ENCODE peak calls at places on chromosomes 1 and 21, in four cellular contexts. R, J, C and X are unnamed samples.

GRCh38 chr1:905071-905749 is 18.5 kb upstream of the SAMD11 start:
- DNase-seq in R (no peak), J (peak; percentile 86), C (no peak), X (peak; percentile 70)

GRCh38 chr1:61334718-61335589 is 252.6 kb downstream of the NFIA start:
- DNase-seq in R (no peak), J (no peak), C (no peak), X (no peak)

GRCh38 chr1:35476099-35476674 is 81.0 kb downstream of the KIAA0319L start:
- DNase-seq in R (no peak), J (no peak), C (no peak), X (no peak)

GRCh38 chr1:37556712-37557196 is at the start of gene DNALI1:
- DNase-seq in R (peak; percentile 36), J (peak; percentile 89), C (no peak), X (peak; percentile 71)

GRCh38 chr21:19607983-19608668 is 1204.5 kb upstream of the TMPRSS15 start:
- DNase-seq in R (no peak), J (no peak), C (no peak), X (peak; percentile 39)

GRCh38 chr1:67041836-67042503 is 12.0 kb downstream of the SLC35D1 start:
- DNase-seq in R (no peak), J (no peak), C (no peak), X (no peak)

GRCh38 chr21:42678118-42678430 is 24.7 kb downstream of the PDE9A start:
- DNase-seq in R (no peak), J (peak; percentile 49), C (no peak), X (no peak)

GRCh38 chr1:221097479-221098281 is 218.4 kb downstream of the HLX start:
- DNase-seq in R (no peak), J (no peak), C (no peak), X (no peak)

GRCh38 chr1:15249032-15249601 is 2.1 kb downstream of the FHAD1 start:
- DNase-seq in R (no peak), J (no peak), C (no peak), X (no peak)

GRCh38 chr1:110005971-110006370 is 21.4 kb downstream of the AHCYL1 start:
- DNase-seq in R (no peak), J (no peak), C (no peak), X (no peak)

GRCh38 chr1:84159533-84160240 is 15.6 kb downstream of the PRKACB start:
- DNase-seq in R (no peak), J (no peak), C (no peak), X (no peak)

GRCh38 chr1:90919900-90920299 is 101.9 kb downstream of the ZNF644 start:
- DNase-seq in R (no peak), J (no peak), C (no peak), X (no peak)

GRCh38 chr1:33142483-33143065 is 39.3 kb downstream of the TRIM62 start:
- DNase-seq in R (no peak), J (no peak), C (no peak), X (no peak)

GRCh38 chr1:33141781-33142180 is 40.1 kb downstream of the TRIM62 start:
- DNase-seq in R (no peak), J (no peak), C (no peak), X (no peak)

GRCh38 chr1:33137800-33138199 is 44.0 kb downstream of the TRIM62 start:
- DNase-seq in R (no peak), J (no peak), C (no peak), X (peak; percentile 15)

GRCh38 chr1:33141216-33141615 is 40.6 kb downstream of the TRIM62 start:
- DNase-seq in R (no peak), J (no peak), C (no peak), X (no peak)

GRCh38 chr1:33140153-33141149 is 41.4 kb downstream of the TRIM62 start:
- DNase-seq in R (no peak), J (no peak), C (no peak), X (no peak)
- H3K4me3 ChIP-seq in R (no peak overlapping the region), J (no peak overlapping the region), C (no peak overlapping the region), X (no peak overlapping the region)

DNA sequence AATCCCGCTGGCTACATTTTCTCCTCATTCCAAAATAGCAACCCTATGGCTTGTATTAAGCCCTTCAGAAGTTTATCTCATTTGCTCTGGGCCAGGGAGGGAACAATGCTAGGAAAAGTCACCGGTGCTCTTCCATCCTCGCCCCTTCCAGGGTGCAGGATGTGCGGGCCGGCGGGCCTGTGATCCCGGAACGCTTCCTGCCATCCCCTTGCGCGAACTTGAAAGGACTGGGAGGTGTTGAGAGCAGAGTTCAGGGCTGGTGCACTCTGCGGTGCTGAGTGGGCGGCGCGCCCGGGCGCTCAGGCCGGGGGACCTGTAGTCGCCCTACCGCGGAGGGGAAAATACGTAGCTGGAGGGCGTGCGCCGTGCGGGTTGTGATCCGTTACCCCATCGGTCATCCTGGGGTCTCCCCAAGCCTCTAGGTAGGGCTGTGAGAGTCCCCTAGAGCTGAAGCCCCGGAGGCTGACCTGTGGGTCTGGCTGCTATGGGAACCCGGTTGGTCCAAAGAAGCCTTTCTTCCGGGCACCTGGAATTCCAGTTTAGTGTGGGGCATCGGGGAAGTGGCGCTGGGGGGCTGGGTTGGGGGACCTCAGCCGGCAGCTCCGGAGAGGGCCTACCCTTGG is 13.1 kb downstream of the NR5A2 start:
- DNase-seq in R (no peak), J (no peak), C (no peak), X (peak; percentile 58)
- H3K27me3 ChIP-seq in R (no peaks in the 10 kb centered on the region), J (peaks cover 100% of the 10 kb centered on the region), C (no peaks in the 10 kb centered on the region), X (no peaks in the 10 kb centered on the region)

GRCh38 chr1:13892671-13893325 is 192.8 kb downstream of the PRDM2 start:
- DNase-seq in R (no peak), J (peak; percentile 61), C (no peak), X (no peak)
- H3K4me3 ChIP-seq in R (no peak overlapping the region), J (peak overlapping the region; percentile 41), C (no peak overlapping the region), X (no peak overlapping the region)

GRCh38 chr1:47921935-47922415 is 75.2 kb downstream of the TRABD2B start:
- DNase-seq in R (no peak), J (no peak), C (no peak), X (no peak)
- H3K27me3 ChIP-seq in R (no peaks in the 10 kb centered on the region), J (no peaks in the 10 kb centered on the region), C (peaks cover 23% of the 10 kb centered on the region), X (no peaks in the 10 kb centered on the region)

GRCh38 chr1:217088521-217089221 is 365.4 kb upstream of the ESRRG start:
- DNase-seq in R (no peak), J (no peak), C (no peak), X (no peak)

GRCh38 chr1:217087981-217088380 is 364.8 kb upstream of the ESRRG start:
- DNase-seq in R (no peak), J (no peak), C (no peak), X (no peak)

GRCh38 chr1:217089239-217090014 is 366.2 kb upstream of the ESRRG start:
- DNase-seq in R (no peak), J (peak; percentile 55), C (no peak), X (no peak)

GRCh38 chr1:217091601-217092000 is 368.4 kb upstream of the ESRRG start:
- DNase-seq in R (no peak), J (no peak), C (no peak), X (no peak)

GRCh38 chr1:217090073-217090911 is 367.1 kb upstream of the ESRRG start:
- DNase-seq in R (no peak), J (no peak), C (no peak), X (no peak)
- H3K4me3 ChIP-seq in R (no peak overlapping the region), J (peak overlapping the region; percentile 52), C (no peak overlapping the region), X (peak overlapping the region; percentile 12)

DNA sequence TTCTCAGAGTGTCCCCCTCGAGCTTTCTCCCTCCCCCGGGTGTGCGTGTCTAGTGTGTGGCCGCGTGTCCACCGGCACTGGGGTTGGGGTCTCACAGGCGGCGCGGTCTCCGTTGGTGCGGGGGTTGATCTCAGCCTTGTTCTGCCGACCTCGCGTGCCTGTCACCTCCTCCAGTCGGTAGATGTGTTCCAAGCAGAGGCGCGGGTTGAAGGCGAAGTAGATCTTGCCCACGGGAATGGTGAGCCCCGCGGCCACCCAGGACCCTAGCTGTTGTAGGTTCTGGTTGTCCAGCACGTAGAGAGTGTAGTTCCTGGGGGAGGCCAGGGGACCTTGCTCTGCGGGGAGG is 9.8 kb downstream of the INSRR start:
- DNase-seq in R (no peak), J (no peak), C (no peak), X (no peak)
- H3K27me3 ChIP-seq in R (peaks cover 17% of the 10 kb centered on the region), J (peaks cover 49% of the 10 kb centered on the region), C (no peaks in the 10 kb centered on the region), X (peaks cover 10% of the 10 kb centered on the region)

GRCh38 chr1:99731384-99731783 is 35.1 kb downstream of the FRRS1 start:
- DNase-seq in R (no peak), J (no peak), C (no peak), X (no peak)
- H3K4me3 ChIP-seq in R (no peak overlapping the region), J (no peak overlapping the region), C (no peak overlapping the region), X (no peak overlapping the region)

GRCh38 chr1:3146458-3146857 is 77.5 kb downstream of the PRDM16 start:
- DNase-seq in R (no peak), J (no peak), C (no peak), X (no peak)

GRCh38 chr1:3148171-3148570 is 79.2 kb downstream of the PRDM16 start:
- DNase-seq in R (no peak), J (no peak), C (no peak), X (no peak)

GRCh38 chr1:3146907-3147306 is 77.9 kb downstream of the PRDM16 start:
- DNase-seq in R (no peak), J (no peak), C (no peak), X (no peak)

GRCh38 chr1:3151456-3151855 is 82.5 kb downstream of the PRDM16 start:
- DNase-seq in R (no peak), J (no peak), C (no peak), X (no peak)

GRCh38 chr1:3149277-3149676 is 80.3 kb downstream of the PRDM16 start:
- DNase-seq in R (no peak), J (no peak), C (no peak), X (no peak)
- H3K27me3 ChIP-seq in R (peaks cover 92% of the 10 kb centered on the region), J (no peaks in the 10 kb centered on the region), C (no peaks in the 10 kb centered on the region), X (no peaks in the 10 kb centered on the region)

DNA sequence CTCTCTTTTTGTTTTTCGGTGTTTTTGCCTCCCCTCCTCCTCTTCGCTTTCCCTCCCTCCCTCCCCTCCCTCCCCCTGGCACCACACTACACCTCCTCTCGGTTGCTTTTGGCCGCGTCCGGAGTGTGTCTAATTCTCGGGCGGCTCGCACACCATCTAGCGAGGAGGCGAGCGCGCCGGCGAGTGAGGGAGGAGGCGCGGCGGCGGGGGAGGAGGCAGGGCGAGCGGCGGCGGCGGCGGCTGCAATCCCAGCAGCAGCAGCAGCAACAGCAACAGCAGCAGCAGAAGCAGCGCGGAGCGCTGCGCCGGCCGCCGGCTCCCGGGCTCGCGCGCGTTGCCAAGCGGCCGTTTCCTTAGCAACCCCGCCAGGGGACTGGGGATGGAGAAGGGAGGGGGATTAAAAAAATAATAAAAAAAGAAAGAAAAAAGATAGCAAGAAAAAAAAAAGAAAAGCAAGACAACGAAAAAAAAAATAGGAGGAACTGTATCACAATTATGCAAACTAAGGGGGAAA is 408 bp upstream of the NEGR1 start:
- DNase-seq in R (peak; percentile 67), J (peak; percentile 91), C (no peak), X (peak; percentile 77)
- H3K4me3 ChIP-seq in R (peak overlapping the region; percentile 93), J (peak overlapping the region; percentile 63), C (no peak overlapping the region), X (peak overlapping the region; percentile 28)

GRCh38 chr1:156417700-156418015 is 48.6 kb downstream of the RHBG start:
- DNase-seq in R (no peak), J (no peak), C (no peak), X (no peak)
- H3K27me3 ChIP-seq in R (no peaks in the 10 kb centered on the region), J (peaks cover 86% of the 10 kb centered on the region), C (no peaks in the 10 kb centered on the region), X (peaks cover 32% of the 10 kb centered on the region)